ENCODE peak calls at places on chromosome 16, in six cellular contexts. One of them, this sample, is unnamed. For H3K36me3, the result is how much of the 10 kb centered on the place peaks cover.

GRCh38 chr16:14564881-14565687 is 65.0 kb downstream of the PARN start:
- DNase-seq in stomach: no peak
- DNase-seq in prostate gland: peak
- DNase-seq in colonic mucosa: no peak
- DNase-seq in sigmoid colon: no peak
- DNase-seq in testis: no peak
- DNase-seq in this sample: no peak

GRCh38 chr16:55035037-55035436 is 104.4 kb downstream of the IRX5 start:
- DNase-seq in stomach: peak
- DNase-seq in prostate gland: no peak
- DNase-seq in colonic mucosa: peak
- DNase-seq in sigmoid colon: no peak
- DNase-seq in testis: peak
- DNase-seq in this sample: no peak

GRCh38 chr16:66950971-66951790 is 9.9 kb upstream of the CES3 start:
- DNase-seq in stomach: no peak
- DNase-seq in prostate gland: no peak
- DNase-seq in colonic mucosa: no peak
- DNase-seq in sigmoid colon: no peak
- DNase-seq in testis: no peak
- DNase-seq in this sample: no peak

GRCh38 chr16:85898521-85899442 is at the start of gene IRF8:
- DNase-seq in stomach: peak
- DNase-seq in prostate gland: peak
- DNase-seq in colonic mucosa: peak
- DNase-seq in sigmoid colon: peak
- DNase-seq in testis: peak
- DNase-seq in this sample: peak

GRCh38 chr16:1449201-1449788 is 4.9 kb upstream of the CCDC154 start:
- DNase-seq in stomach: no peak
- DNase-seq in prostate gland: no peak
- DNase-seq in colonic mucosa: no peak
- DNase-seq in sigmoid colon: no peak
- DNase-seq in testis: no peak
- DNase-seq in this sample: no peak

GRCh38 chr16:27598226-27598625 is 48.3 kb downstream of the KATNIP start:
- DNase-seq in stomach: no peak
- DNase-seq in prostate gland: no peak
- DNase-seq in colonic mucosa: no peak
- DNase-seq in sigmoid colon: no peak
- DNase-seq in testis: no peak
- DNase-seq in this sample: no peak

GRCh38 chr16:17885659-17886200 is 415.0 kb upstream of the XYLT1 start:
- DNase-seq in stomach: no peak
- DNase-seq in prostate gland: no peak
- DNase-seq in colonic mucosa: no peak
- DNase-seq in sigmoid colon: no peak
- DNase-seq in testis: no peak
- DNase-seq in this sample: no peak

GRCh38 chr16:28905800-28906372 is 19.2 kb downstream of the RABEP2 start:
- DNase-seq in stomach: no peak
- DNase-seq in prostate gland: no peak
- DNase-seq in colonic mucosa: no peak
- DNase-seq in sigmoid colon: no peak
- DNase-seq in testis: no peak
- DNase-seq in this sample: no peak

GRCh38 chr16:3045758-3046505 is 429 bp upstream of the MMP25 start:
- DNase-seq in stomach: no peak
- DNase-seq in prostate gland: no peak
- DNase-seq in colonic mucosa: no peak
- DNase-seq in sigmoid colon: no peak
- DNase-seq in testis: no peak
- DNase-seq in this sample: peak

GRCh38 chr16:58644765-58645487 is 15.3 kb upstream of the CNOT1 start:
- DNase-seq in stomach: no peak
- DNase-seq in prostate gland: no peak
- DNase-seq in colonic mucosa: no peak
- DNase-seq in sigmoid colon: no peak
- DNase-seq in testis: no peak
- DNase-seq in this sample: no peak

GRCh38 chr16:29825145-29826044 is 5.1 kb downstream of the MVP start:
- DNase-seq in stomach: no peak
- DNase-seq in prostate gland: no peak
- DNase-seq in colonic mucosa: peak
- DNase-seq in sigmoid colon: peak
- DNase-seq in testis: no peak
- DNase-seq in this sample: peak

GRCh38 chr16:3715430-3715829 is 1.9 kb downstream of the TRAP1 start:
- DNase-seq in stomach: no peak
- DNase-seq in prostate gland: no peak
- DNase-seq in colonic mucosa: no peak
- DNase-seq in sigmoid colon: no peak
- DNase-seq in testis: no peak
- DNase-seq in this sample: no peak

GRCh38 chr16:79013004-79013403 is 587.5 kb downstream of the MAF start:
- DNase-seq in stomach: no peak
- DNase-seq in prostate gland: no peak
- DNase-seq in colonic mucosa: no peak
- DNase-seq in sigmoid colon: no peak
- DNase-seq in testis: no peak
- DNase-seq in this sample: peak
- TF ChIP-seq CTCF in stomach: no peak
- TF ChIP-seq CTCF in prostate gland: no peak
- TF ChIP-seq CTCF in colonic mucosa: no peak
- TF ChIP-seq CTCF in sigmoid colon: no peak
- TF ChIP-seq CTCF in testis: no peak
- TF ChIP-seq CTCF in this sample: no peak

DNA sequence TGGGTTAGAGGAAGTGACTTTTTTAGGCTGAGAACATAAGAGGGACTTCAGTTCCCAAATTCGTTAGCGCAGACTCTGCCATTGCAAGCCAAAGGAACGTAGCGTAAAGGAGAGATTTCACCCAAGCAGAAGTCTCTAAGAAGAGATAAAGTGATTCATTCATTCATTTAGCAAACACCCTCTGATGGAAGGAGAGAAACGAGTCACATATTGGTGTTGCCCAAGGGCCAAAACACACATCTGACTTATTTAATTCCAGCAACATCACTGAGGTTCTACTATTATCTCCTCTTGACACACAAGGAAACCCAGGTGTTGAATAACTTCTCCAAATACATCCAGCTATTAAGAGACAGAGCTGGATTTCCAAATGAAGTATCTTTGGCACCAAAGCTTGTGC is 85.7 kb upstream of the CACNG3 start:
- DNase-seq in stomach: no peak
- DNase-seq in prostate gland: no peak
- DNase-seq in colonic mucosa: no peak
- DNase-seq in sigmoid colon: no peak
- DNase-seq in testis: no peak
- DNase-seq in this sample: no peak
- H3K4me3 ChIP-seq in stomach: no peak
- H3K4me3 ChIP-seq in prostate gland: no peak
- H3K4me3 ChIP-seq in colonic mucosa: no peak
- H3K4me3 ChIP-seq in sigmoid colon: no peak
- H3K4me3 ChIP-seq in testis: no peak
- H3K4me3 ChIP-seq in this sample: no peak

GRCh38 chr16:50071075-50071671 is 5.4 kb downstream of the HEATR3 start:
- DNase-seq in stomach: no peak
- DNase-seq in prostate gland: no peak
- DNase-seq in colonic mucosa: no peak
- DNase-seq in sigmoid colon: no peak
- DNase-seq in testis: no peak
- DNase-seq in this sample: no peak

GRCh38 chr16:50068550-50068949 is 2.8 kb downstream of the HEATR3 start:
- DNase-seq in stomach: no peak
- DNase-seq in prostate gland: no peak
- DNase-seq in colonic mucosa: no peak
- DNase-seq in sigmoid colon: no peak
- DNase-seq in testis: no peak
- DNase-seq in this sample: no peak

GRCh38 chr16:50069060-50069459 is 3.3 kb downstream of the HEATR3 start:
- DNase-seq in stomach: no peak
- DNase-seq in prostate gland: no peak
- DNase-seq in colonic mucosa: no peak
- DNase-seq in sigmoid colon: no peak
- DNase-seq in testis: no peak
- DNase-seq in this sample: no peak

GRCh38 chr16:50067290-50067853 is 1.6 kb downstream of the HEATR3 start:
- DNase-seq in stomach: no peak
- DNase-seq in prostate gland: no peak
- DNase-seq in colonic mucosa: peak
- DNase-seq in sigmoid colon: no peak
- DNase-seq in testis: peak
- DNase-seq in this sample: no peak

DNA sequence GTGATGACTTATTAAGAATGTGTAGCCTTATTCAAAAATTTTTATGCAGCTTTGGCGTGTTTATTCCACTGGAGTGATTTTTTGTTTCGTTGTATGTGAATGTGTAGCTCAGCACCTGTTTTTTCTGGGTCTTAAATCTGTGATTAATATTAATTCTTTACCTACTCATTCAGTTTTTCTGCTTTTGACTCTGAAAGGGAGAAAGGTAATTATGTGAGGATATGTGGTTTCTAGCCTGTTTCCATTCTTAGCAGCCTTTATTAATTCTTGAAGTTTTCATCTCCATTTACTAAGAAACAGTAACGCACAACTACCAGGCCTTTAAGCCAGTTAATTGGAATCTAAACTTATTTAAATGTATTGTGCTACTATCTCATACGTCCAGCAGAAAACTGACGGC is 7.0 kb downstream of the HEATR3 start:
- DNase-seq in stomach: no peak
- DNase-seq in prostate gland: no peak
- DNase-seq in colonic mucosa: no peak
- DNase-seq in sigmoid colon: no peak
- DNase-seq in testis: no peak
- DNase-seq in this sample: peak
- H3K36me3 ChIP-seq in stomach: half or more
- H3K36me3 ChIP-seq in prostate gland: under half
- H3K36me3 ChIP-seq in colonic mucosa: under half
- H3K36me3 ChIP-seq in sigmoid colon: under half
- H3K36me3 ChIP-seq in testis: under half
- H3K36me3 ChIP-seq in this sample: under half

DNA sequence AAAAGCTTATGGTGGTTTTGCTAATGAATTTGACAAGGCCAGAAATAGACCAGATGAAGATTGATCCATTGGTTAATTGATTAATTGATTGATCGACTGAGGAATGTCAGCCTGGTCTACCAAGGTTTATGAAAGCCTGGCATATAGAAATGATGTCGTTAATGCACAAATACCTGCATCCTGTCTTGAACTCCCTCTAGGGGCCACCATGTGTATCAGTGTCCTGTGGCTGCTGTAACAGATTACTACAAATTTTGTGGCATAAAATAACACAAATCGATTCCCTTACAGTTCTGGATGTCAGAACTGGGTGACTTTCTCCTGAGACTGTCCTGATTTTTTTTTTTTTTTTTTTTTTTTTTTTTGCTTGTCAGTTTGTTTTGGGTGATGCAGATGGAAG is 553.2 kb downstream of the MAF start:
- DNase-seq in stomach: no peak
- DNase-seq in prostate gland: no peak
- DNase-seq in colonic mucosa: no peak
- DNase-seq in sigmoid colon: no peak
- DNase-seq in testis: no peak
- DNase-seq in this sample: no peak
- TF ChIP-seq CTCF in stomach: no peak
- TF ChIP-seq CTCF in prostate gland: peak
- TF ChIP-seq CTCF in colonic mucosa: peak
- TF ChIP-seq CTCF in sigmoid colon: no peak
- TF ChIP-seq CTCF in testis: no peak
- TF ChIP-seq CTCF in this sample: peak